ENCODE peak calls at places on chromosome 17, in five cellular contexts. M, T, Q, B and Z are unnamed samples.

GRCh38 chr17:83194189-83194565 is 114.8 kb downstream of the METRNL start:
- DNase-seq in B (no peak), Q (no peak), T (peak), M (no peak), Z (no peak)

GRCh38 chr17:19333736-19334290 is 28.7 kb downstream of the B9D1 start:
- DNase-seq in M (no peak), Q (peak), B (no peak), T (no peak), Z (peak)

GRCh38 chr17:74755533-74755932 is 7.1 kb downstream of the NHERF1 start:
- DNase-seq in Q (no peak), B (no peak), M (no peak), T (no peak), Z (no peak)

GRCh38 chr17:57568340-57568739 is 176.8 kb downstream of the CCDC182 start:
- DNase-seq in T (no peak), M (no peak), B (no peak), Q (no peak), Z (no peak)

GRCh38 chr17:29219378-29220047 is 27.1 kb upstream of the CRYBA1 start:
- DNase-seq in M (peak), T (peak), Q (peak), B (peak), Z (peak)

GRCh38 chr17:49224198-49224996 is 6.2 kb downstream of the PHOSPHO1 start:
- DNase-seq in T (no peak), M (no peak), B (no peak), Q (peak), Z (peak)

GRCh38 chr17:49371178-49371834 is 9.3 kb upstream of the ZNF652 start:
- DNase-seq in T (no peak), B (no peak), Q (no peak), M (no peak), Z (peak)

GRCh38 chr17:11031787-11032186 is 193.9 kb upstream of the PIRT start:
- DNase-seq in B (peak), Q (no peak), T (no peak), M (no peak), Z (peak)

GRCh38 chr17:13589658-13590057 is 12.1 kb downstream of the HS3ST3A1 start:
- DNase-seq in M (no peak), T (no peak), B (no peak), Q (no peak), Z (no peak)

GRCh38 chr17:62614142-62614541 is 13.3 kb upstream of the MRC2 start:
- DNase-seq in B (no peak), M (peak), T (no peak), Q (no peak), Z (no peak)

GRCh38 chr17:9274119-9274445 is 252.8 kb downstream of the NTN1 start:
- DNase-seq in B (no peak), M (no peak), T (no peak), Q (no peak), Z (no peak)

GRCh38 chr17:33434841-33435240 is 141.7 kb upstream of the ASIC2 start:
- DNase-seq in B (no peak), M (no peak), Q (no peak), T (no peak), Z (no peak)

GRCh38 chr17:973053-973452 is 6.5 kb downstream of the NXN start:
- DNase-seq in Q (no peak), T (no peak), M (no peak), B (no peak), Z (peak)

GRCh38 chr17:4947411-4948165 is 742 bp downstream of the PFN1 start:
- DNase-seq in T (peak), B (peak), M (peak), Q (peak), Z (peak)

GRCh38 chr17:27284811-27285415 is 9.0 kb upstream of the WSB1 start:
- DNase-seq in M (no peak), T (no peak), Q (no peak), B (no peak), Z (no peak)

GRCh38 chr17:60893475-60893874 is 215.8 kb downstream of the BCAS3 start:
- DNase-seq in Q (no peak), B (no peak), T (no peak), M (no peak), Z (no peak)

GRCh38 chr17:60888812-60889709 is 211.4 kb downstream of the BCAS3 start:
- DNase-seq in T (no peak), Q (no peak), M (no peak), B (no peak), Z (no peak)

GRCh38 chr17:60887607-60888028 is 210.0 kb downstream of the BCAS3 start:
- DNase-seq in Q (no peak), T (no peak), M (no peak), B (no peak), Z (no peak)
- H3K4me3 ChIP-seq in Q (peak), T (no peak), M (peak), B (peak), Z (no peak)

GRCh38 chr17:66910651-66911285 is 53.7 kb upstream of the CACNG4 start:
- DNase-seq in T (no peak), M (no peak), Q (no peak), B (no peak), Z (no peak)

GRCh38 chr17:66915204-66915611 is 49.3 kb upstream of the CACNG4 start:
- DNase-seq in T (peak), B (peak), M (peak), Q (peak), Z (peak)

GRCh38 chr17:66906321-66907278 is 57.9 kb upstream of the CACNG4 start:
- DNase-seq in T (peak), Q (peak), M (peak), B (peak), Z (peak)

GRCh38 chr17:66904760-66905637 is 59.5 kb upstream of the CACNG4 start:
- DNase-seq in M (peak), Q (peak), B (peak), T (peak), Z (no peak)

GRCh38 chr17:66909811-66910210 is 54.7 kb upstream of the CACNG4 start:
- DNase-seq in T (no peak), Q (no peak), M (no peak), B (no peak), Z (no peak)
- H3K4me3 ChIP-seq in T (no peak), Q (no peak), M (no peak), B (no peak), Z (no peak)

DNA sequence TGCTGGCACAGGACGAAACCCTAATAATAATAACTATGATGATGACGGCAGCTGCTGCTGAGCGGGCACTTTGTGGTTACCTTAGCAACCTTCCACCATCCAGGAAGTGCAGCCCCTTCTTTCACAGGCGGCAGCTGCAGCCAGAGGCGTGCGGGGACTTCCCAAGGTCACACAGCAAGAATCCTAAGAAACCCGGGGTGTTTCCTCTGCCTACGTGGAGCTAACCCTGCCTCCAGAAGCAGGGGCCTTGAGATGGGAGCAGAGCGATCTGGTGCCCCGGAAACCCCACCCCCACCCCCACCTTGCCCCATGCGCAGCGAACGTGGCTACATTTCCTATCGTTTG is 22.4 kb upstream of the EIF1 start:
- DNase-seq in M (peak), Q (no peak), B (peak), T (peak), Z (peak)
- H3K4me3 ChIP-seq in M (peak), Q (peak), B (peak), T (peak), Z (peak)

GRCh38 chr17:50548831-50549230 is 1.9 kb downstream of the SPATA20 start:
- DNase-seq in M (no peak), Q (no peak), T (no peak), B (no peak), Z (no peak)

GRCh38 chr17:50549256-50549941 is 2.4 kb downstream of the SPATA20 start:
- DNase-seq in B (no peak), T (no peak), Q (no peak), M (no peak), Z (no peak)

GRCh38 chr17:50546701-50547034 is 306 bp upstream of the SPATA20 start:
- DNase-seq in T (no peak), M (no peak), Q (no peak), B (no peak), Z (no peak)

GRCh38 chr17:50547035-50547735 is at the start of gene SPATA20:
- DNase-seq in T (peak), B (peak), Q (peak), M (peak), Z (peak)

GRCh38 chr17:50547736-50548083 is 736 bp downstream of the SPATA20 start:
- DNase-seq in T (no peak), B (peak), M (no peak), Q (peak), Z (no peak)
- H3K4me3 ChIP-seq in T (peak), B (peak), M (peak), Q (peak), Z (peak)

GRCh38 chr17:47850373-47850691 is 631 bp downstream of the SP6 start:
- DNase-seq in M (no peak), T (no peak), Q (no peak), B (no peak), Z (no peak)
- H3K4me3 ChIP-seq in M (peak), T (peak), Q (peak), B (peak), Z (peak)

DNA sequence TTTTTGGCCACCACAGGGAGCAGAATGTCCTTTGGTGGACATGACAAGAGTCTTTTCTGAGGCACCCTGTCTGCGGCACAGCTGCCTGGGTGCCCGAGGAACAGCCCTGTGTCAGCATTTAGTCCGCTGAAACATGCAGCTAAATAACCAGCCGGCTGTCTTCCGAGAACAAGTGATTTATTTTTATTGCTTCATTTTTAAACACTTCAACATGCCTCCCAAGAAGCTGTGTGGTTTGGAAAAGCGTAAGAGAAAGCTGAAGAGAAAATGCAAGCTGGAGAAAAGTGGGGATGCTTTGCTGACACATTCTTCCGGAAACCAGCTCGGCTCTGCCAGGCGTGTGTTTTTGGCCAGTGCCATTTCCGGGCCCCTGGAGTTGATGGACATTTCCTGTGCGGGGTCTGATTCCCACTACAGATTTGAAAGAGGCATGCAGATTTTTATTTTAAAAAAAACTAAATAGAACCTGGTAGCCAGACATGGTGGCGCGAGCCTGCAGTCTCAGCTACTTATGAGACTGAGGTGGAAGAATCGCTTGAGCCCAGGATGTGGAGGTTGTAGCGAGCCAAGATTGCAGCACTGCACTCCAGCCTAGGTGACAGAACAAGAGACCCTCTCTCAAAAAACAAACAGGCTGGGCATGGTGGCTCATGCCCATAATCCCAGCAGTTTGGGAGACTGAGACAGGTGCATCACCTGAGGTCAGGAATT is 94.8 kb downstream of the SEC14L1 start:
- DNase-seq in M (peak), B (no peak), T (no peak), Q (no peak), Z (no peak)
- H3K4me3 ChIP-seq in M (peak), B (no peak), T (peak), Q (no peak), Z (no peak)